ENCODE peak calls at places on chromosomes 12 and 14, in four cellular contexts. Y, P, N and J are unnamed samples.

GRCh38 chr14:39175445-39176262 is 600 bp downstream of the PNN start:
- DNase-seq in Y (no peak), P (no peak), N (no peak), J (no peak)

GRCh38 chr12:7190268-7191055 is 976 bp downstream of the PEX5 start:
- DNase-seq in Y (peak), P (peak), N (peak), J (peak)

GRCh38 chr12:12127304-12127703 is 56.6 kb downstream of the BCL2L14 start:
- DNase-seq in Y (no peak), P (no peak), N (no peak), J (no peak)

GRCh38 chr14:51277753-51278415 is 37.8 kb downstream of the TMX1 start:
- DNase-seq in Y (no peak), P (no peak), N (no peak), J (no peak)

GRCh38 chr12:25017336-25017735 is 68.4 kb upstream of the BCAT1 start:
- DNase-seq in Y (no peak), P (no peak), N (no peak), J (no peak)

GRCh38 chr12:15601210-15601800 is 187.9 kb downstream of the EPS8 start:
- DNase-seq in Y (no peak), P (no peak), N (no peak), J (peak)

GRCh38 chr12:65278576-65279386 is at the start of gene MSRB3:
- DNase-seq in Y (peak), P (peak), N (peak), J (peak)

GRCh38 chr12:76018111-76018510 is 13.5 kb downstream of the PHLDA1 start:
- DNase-seq in Y (no peak), P (no peak), N (no peak), J (peak)

GRCh38 chr12:109228664-109229063 is 80.4 kb downstream of the FOXN4 start:
- DNase-seq in Y (no peak), P (no peak), N (no peak), J (no peak)

GRCh38 chr12:113912761-113913295 is 53.3 kb downstream of the RBM19 start:
- DNase-seq in Y (peak), P (peak), N (peak), J (peak)

GRCh38 chr14:104875412-104875751 is 10.3 kb downstream of the CEP170B start:
- DNase-seq in Y (no peak), P (no peak), N (peak), J (no peak)

GRCh38 chr12:4307593-4308333 is 13.2 kb upstream of the TIGAR start:
- DNase-seq in Y (peak), P (no peak), N (peak), J (peak)

GRCh38 chr14:75307700-75308379 is 29.2 kb downstream of the FOS start:
- DNase-seq in Y (peak), P (peak), N (peak), J (peak)

GRCh38 chr12:101322480-101322879 is 42.6 kb downstream of the UTP20 start:
- DNase-seq in Y (no peak), P (no peak), N (no peak), J (no peak)
- H3K27ac ChIP-seq in Y (no peak), P (no peak), N (no peak), J (no peak)

DNA sequence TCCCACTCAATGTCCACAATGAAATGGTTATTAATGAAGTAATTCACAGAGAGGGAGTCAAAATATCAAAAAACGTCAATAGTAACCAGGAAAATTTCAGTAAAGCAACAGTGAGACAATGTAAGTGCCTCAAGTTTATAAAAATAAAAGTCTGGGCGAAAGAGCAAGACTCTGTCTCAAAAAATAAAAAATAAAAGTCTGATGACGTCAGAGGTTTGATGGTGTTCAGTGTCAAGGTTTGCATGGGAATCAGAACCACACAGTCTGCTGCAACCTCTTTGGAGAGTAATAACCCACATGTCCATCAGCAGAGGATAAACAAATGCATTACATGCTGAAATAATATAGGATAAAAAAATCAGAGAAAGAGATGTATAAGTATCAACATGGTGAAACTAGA is 152.4 kb downstream of the ASCL1 start:
- DNase-seq in Y (no peak), P (no peak), N (no peak), J (no peak)
- H3K27ac ChIP-seq in Y (no peak), P (no peak), N (no peak), J (no peak)

GRCh38 chr12:45426294-45426693 is 210.4 kb downstream of the ANO6 start:
- DNase-seq in Y (no peak), P (no peak), N (no peak), J (no peak)
- H3K27ac ChIP-seq in Y (no peak), P (no peak), N (no peak), J (no peak)

GRCh38 chr14:69355155-69355954 is 42.7 kb downstream of the ERH start:
- DNase-seq in Y (no peak), P (no peak), N (no peak), J (no peak)

GRCh38 chr14:69357544-69358200 is 40.4 kb downstream of the ERH start:
- DNase-seq in Y (no peak), P (no peak), N (no peak), J (no peak)

GRCh38 chr14:69356903-69357543 is 41.1 kb downstream of the ERH start:
- DNase-seq in Y (no peak), P (no peak), N (no peak), J (no peak)

GRCh38 chr14:69354383-69355154 is 43.5 kb downstream of the ERH start:
- DNase-seq in Y (peak), P (peak), N (no peak), J (no peak)

GRCh38 chr14:69355955-69356321 is 42.2 kb downstream of the ERH start:
- DNase-seq in Y (no peak), P (no peak), N (no peak), J (no peak)
- H3K27ac ChIP-seq in Y (no peak), P (no peak), N (peak), J (no peak)

GRCh38 chr12:124752437-124753229 is 111.0 kb downstream of the SCARB1 start:
- DNase-seq in Y (no peak), P (no peak), N (no peak), J (no peak)
- H3K27ac ChIP-seq in Y (no peak), P (no peak), N (peak), J (peak)